ENCODE peak calls at places on chromosomes 16 and 17, in nine cellular contexts. A, Q, P, Z, X, D, T, G and H are unnamed samples.

GRCh38 chr17:78838574-78839005 is 2.0 kb downstream of the USP36 start:
- DNase-seq in A (no peak), Q (no peak), P (no peak), Z (no peak), X (no peak), D (peak; percentile 81), T (no peak), G (no peak), H (no peak)

GRCh38 chr17:75633484-75634375 is 496 bp downstream of the SMIM5 start:
- DNase-seq in A (peak; percentile 30), Q (peak; percentile 98), P (peak; percentile 80), Z (peak; percentile 95), X (peak; percentile 53), D (peak; percentile 91), T (peak; percentile 81), G (no peak), H (peak; percentile 97)

GRCh38 chr17:38877130-38877851 is 7.4 kb downstream of the LASP1 start:
- DNase-seq in A (no peak), Q (no peak), P (no peak), Z (no peak), X (no peak), D (no peak), T (no peak), G (no peak), H (peak; percentile 59)

GRCh38 chr17:22490399-22490798 is 798.1 kb downstream of the KCNJ18 start:
- DNase-seq in A (no peak), Q (no peak), P (no peak), Z (no peak), X (no peak), D (no peak), T (no peak), G (no peak), H (no peak)

GRCh38 chr17:73232587-73233373 is 28.9 kb downstream of the CPSF4L start:
- DNase-seq in A (no peak), Q (peak; percentile 55), P (no peak), Z (peak; percentile 48), X (no peak), D (no peak), T (no peak), G (no peak), H (peak; percentile 63)

GRCh38 chr16:24853830-24854229 is 8.1 kb downstream of the SLC5A11 start:
- DNase-seq in A (no peak), Q (peak; percentile 68), P (no peak), Z (no peak), X (no peak), D (no peak), T (peak; percentile 75), G (no peak), H (peak; percentile 28)

GRCh38 chr17:67421869-67422273 is 44.8 kb downstream of the PITPNC1 start:
- DNase-seq in A (peak; percentile 96), Q (peak; percentile 95), P (peak; percentile 100), Z (no peak), X (peak; percentile 72), D (peak; percentile 39), T (no peak), G (peak; percentile 61), H (peak; percentile 24)

GRCh38 chr16:70565053-70565452 is 41.4 kb downstream of the SF3B3 start:
- DNase-seq in A (no peak), Q (no peak), P (no peak), Z (no peak), X (no peak), D (no peak), T (no peak), G (no peak), H (no peak)

GRCh38 chr17:21417921-21418320 is 41.8 kb downstream of the KCNJ12 start:
- DNase-seq in A (no peak), Q (no peak), P (no peak), Z (no peak), X (no peak), D (no peak), T (no peak), G (no peak), H (no peak)

DNA sequence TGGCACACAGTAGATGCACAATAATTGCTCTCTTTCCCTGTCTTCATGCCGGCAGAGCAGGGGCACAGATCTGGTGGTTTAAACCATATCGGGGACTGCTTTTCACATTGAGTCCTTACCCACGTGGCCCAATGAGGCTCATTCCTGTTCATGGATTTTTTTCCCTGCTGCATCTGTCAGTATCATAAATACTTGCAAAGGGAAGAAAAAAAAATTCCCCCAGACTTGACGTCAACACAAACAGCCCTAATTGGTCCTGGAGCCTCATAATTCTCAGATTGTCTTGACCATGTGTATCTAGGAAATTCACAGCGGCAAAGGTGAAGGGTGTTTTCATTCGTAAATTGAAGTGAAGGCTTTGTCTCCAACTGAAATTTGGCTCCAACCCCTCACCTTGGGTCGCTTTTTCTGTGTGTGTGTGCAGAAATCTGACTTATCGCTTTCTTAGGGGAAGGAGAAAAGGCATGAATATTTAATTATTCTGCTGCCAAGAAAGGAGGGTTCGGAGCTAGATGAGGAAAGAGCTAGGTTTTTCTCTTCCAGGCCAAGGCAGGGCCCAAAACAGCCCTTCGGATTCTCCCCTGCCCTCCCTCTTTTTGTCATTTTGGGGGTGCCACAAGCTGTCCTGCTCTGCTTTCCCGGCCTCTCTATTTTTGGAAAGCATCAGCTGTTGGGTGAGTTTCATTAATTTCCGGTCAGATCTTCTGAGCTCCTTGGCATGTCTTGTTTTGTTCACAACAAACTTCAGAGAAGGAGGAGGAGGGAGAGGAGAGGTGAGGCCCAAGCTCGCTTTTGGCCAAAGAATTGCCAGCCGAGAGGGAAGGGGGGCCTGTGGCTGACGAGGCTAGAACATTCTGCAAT is 17.8 kb upstream of the CIBAR2 start:
- DNase-seq in A (no peak), Q (no peak), P (no peak), Z (no peak), X (no peak), D (no peak), T (no peak), G (no peak), H (no peak)
- H3K27ac ChIP-seq in A (no peak overlapping the region), Q (no peak overlapping the region), P (no peak overlapping the region), Z (no peak overlapping the region), X (no peak overlapping the region), D (no peak overlapping the region), T (no peak overlapping the region), G (no peak overlapping the region), H (no peak overlapping the region)

GRCh38 chr16:11389083-11389482 is 43.8 kb downstream of the RMI2 start:
- DNase-seq in A (no peak), Q (no peak), P (no peak), Z (no peak), X (no peak), D (no peak), T (peak; percentile 18), G (no peak), H (no peak)
- TF ChIP-seq REST in A (no peak), Q (no peak), P (no peak), Z (no peak), X (no peak), D (no peak), T (no peak), G (no peak), H (no peak)

GRCh38 chr17:40459646-40460584 is 16.7 kb downstream of the IGFBP4 start:
- DNase-seq in A (no peak), Q (no peak), P (no peak), Z (no peak), X (no peak), D (no peak), T (peak; percentile 54), G (no peak), H (no peak)

GRCh38 chr17:40458001-40458791 is 14.9 kb downstream of the IGFBP4 start:
- DNase-seq in A (no peak), Q (no peak), P (no peak), Z (no peak), X (no peak), D (peak; percentile 52), T (peak; percentile 73), G (no peak), H (no peak)

GRCh38 chr17:40456396-40456951 is 13.2 kb downstream of the IGFBP4 start:
- DNase-seq in A (no peak), Q (no peak), P (no peak), Z (no peak), X (no peak), D (no peak), T (no peak), G (no peak), H (no peak)

GRCh38 chr17:40458851-40459482 is 15.7 kb downstream of the IGFBP4 start:
- DNase-seq in A (no peak), Q (no peak), P (no peak), Z (no peak), X (no peak), D (no peak), T (no peak), G (no peak), H (no peak)

DNA sequence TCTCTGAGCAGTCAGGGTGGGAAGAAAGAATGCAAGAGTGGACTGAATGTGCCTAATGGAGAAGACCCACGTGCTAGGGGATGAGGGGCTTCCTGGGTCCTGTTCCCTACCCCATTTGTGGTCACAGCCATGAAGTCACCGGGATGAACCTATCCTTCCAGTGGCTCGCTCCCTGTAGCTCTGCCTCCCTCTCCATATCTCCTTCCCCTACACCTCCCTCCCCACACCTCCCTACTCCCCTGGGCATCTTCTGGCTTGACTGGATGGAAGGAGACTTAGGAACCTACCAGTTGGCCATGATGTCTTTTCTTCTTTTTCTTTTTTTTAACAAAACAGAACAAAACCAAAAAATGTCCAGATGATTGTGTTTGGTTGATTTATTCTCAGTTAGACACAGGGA is 14.1 kb downstream of the IGFBP4 start:
- DNase-seq in A (no peak), Q (no peak), P (no peak), Z (no peak), X (no peak), D (no peak), T (no peak), G (no peak), H (no peak)
- H3K27ac ChIP-seq in A (no peak overlapping the region), Q (peak overlapping the region; percentile 71), P (no peak overlapping the region), Z (no peak overlapping the region), X (no peak overlapping the region), D (no peak overlapping the region), T (peak overlapping the region; percentile 92), G (no peak overlapping the region), H (no peak overlapping the region)

GRCh38 chr16:78501744-78502143 is 402.3 kb downstream of the WWOX start:
- DNase-seq in A (no peak), Q (no peak), P (no peak), Z (no peak), X (no peak), D (no peak), T (no peak), G (no peak), H (no peak)

GRCh38 chr16:78503501-78504110 is 404.2 kb downstream of the WWOX start:
- DNase-seq in A (peak; percentile 2), Q (peak; percentile 10), P (peak; percentile 7), Z (peak; percentile 74), X (peak; percentile 41), D (peak; percentile 61), T (peak; percentile 42), G (no peak), H (peak; percentile 76)

GRCh38 chr16:78505544-78506371 is 406.3 kb downstream of the WWOX start:
- DNase-seq in A (no peak), Q (no peak), P (no peak), Z (peak; percentile 17), X (no peak), D (peak; percentile 80), T (no peak), G (no peak), H (peak; percentile 26)

GRCh38 chr16:78506372-78507193 is 407.1 kb downstream of the WWOX start:
- DNase-seq in A (no peak), Q (no peak), P (no peak), Z (no peak), X (no peak), D (peak; percentile 63), T (no peak), G (no peak), H (no peak)

GRCh38 chr16:78504391-78504945 is 405.0 kb downstream of the WWOX start:
- DNase-seq in A (no peak), Q (no peak), P (no peak), Z (no peak), X (no peak), D (no peak), T (no peak), G (no peak), H (no peak)
- TF ChIP-seq REST in A (no peak), Q (no peak), P (no peak), Z (no peak), X (no peak), D (no peak), T (no peak), G (no peak), H (no peak)